ENCODE peak calls at places on chromosome 7, in six cellular contexts. One of them, this sample, is unnamed.

GRCh38 chr7:80772347-80773101 is 134.1 kb downstream of the CD36 start:
- DNase-seq in ovary: no peak
- DNase-seq in aorta: no peak
- DNase-seq in H9: no peak
- DNase-seq in suprapubic skin: no peak
- DNase-seq in cardiac muscle cell: peak
- DNase-seq in this sample: no peak

GRCh38 chr7:73899731-73900142 is 38.8 kb downstream of the TMEM270 start:
- DNase-seq in ovary: no peak
- DNase-seq in cardiac muscle cell: no peak
- DNase-seq in H9: no peak
- DNase-seq in aorta: peak
- DNase-seq in suprapubic skin: peak
- DNase-seq in this sample: no peak

GRCh38 chr7:95501261-95501816 is 15.6 kb downstream of the ASB4 start:
- DNase-seq in H9: no peak
- DNase-seq in cardiac muscle cell: no peak
- DNase-seq in aorta: no peak
- DNase-seq in ovary: no peak
- DNase-seq in suprapubic skin: no peak
- DNase-seq in this sample: peak

GRCh38 chr7:57403601-57404342 is 46.2 kb upstream of the ZNF716 start:
- DNase-seq in ovary: no peak
- DNase-seq in cardiac muscle cell: no peak
- DNase-seq in aorta: no peak
- DNase-seq in H9: no peak
- DNase-seq in suprapubic skin: no peak
- DNase-seq in this sample: no peak

GRCh38 chr7:99514050-99514449 is 9.6 kb downstream of the ZKSCAN5 start:
- DNase-seq in aorta: no peak
- DNase-seq in suprapubic skin: no peak
- DNase-seq in ovary: no peak
- DNase-seq in cardiac muscle cell: no peak
- DNase-seq in H9: no peak
- DNase-seq in this sample: no peak

GRCh38 chr7:81297317-81297716 is 378.5 kb upstream of the SEMA3C start:
- DNase-seq in aorta: no peak
- DNase-seq in H9: no peak
- DNase-seq in suprapubic skin: no peak
- DNase-seq in ovary: no peak
- DNase-seq in cardiac muscle cell: no peak
- DNase-seq in this sample: no peak

GRCh38 chr7:6650521-6651011 is 13.4 kb downstream of the ZNF316 start:
- DNase-seq in ovary: no peak
- DNase-seq in cardiac muscle cell: no peak
- DNase-seq in aorta: peak
- DNase-seq in H9: no peak
- DNase-seq in suprapubic skin: peak
- DNase-seq in this sample: no peak

GRCh38 chr7:27617651-27618381 is 44.9 kb downstream of the HIBADH start:
- DNase-seq in aorta: no peak
- DNase-seq in cardiac muscle cell: no peak
- DNase-seq in H9: no peak
- DNase-seq in suprapubic skin: no peak
- DNase-seq in ovary: no peak
- DNase-seq in this sample: no peak

GRCh38 chr7:102415685-102416225 is 17.6 kb upstream of the ORAI2 start:
- DNase-seq in H9: no peak
- DNase-seq in suprapubic skin: no peak
- DNase-seq in cardiac muscle cell: no peak
- DNase-seq in aorta: no peak
- DNase-seq in ovary: no peak
- DNase-seq in this sample: no peak

DNA sequence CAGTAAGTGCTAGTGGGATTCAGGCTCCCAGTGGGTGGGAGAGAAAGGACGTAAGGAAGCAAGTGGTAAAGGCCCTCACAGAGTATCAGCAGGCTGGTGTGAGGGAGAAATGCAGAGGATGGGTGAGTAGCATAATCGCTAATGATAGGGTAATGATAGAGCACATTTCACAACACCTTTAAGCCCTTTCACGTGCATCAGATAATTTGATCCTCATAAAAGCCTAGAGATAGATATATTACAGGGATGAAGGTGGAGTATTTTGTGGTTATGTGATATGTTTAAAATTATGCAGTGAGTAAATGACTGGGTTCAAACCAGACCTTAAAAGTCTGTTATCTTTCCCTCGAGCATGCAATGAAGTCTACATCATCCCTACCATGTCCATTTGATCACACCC is 10.3 kb downstream of the LEP start:
- DNase-seq in H9: no peak
- DNase-seq in ovary: no peak
- DNase-seq in aorta: no peak
- DNase-seq in cardiac muscle cell: no peak
- DNase-seq in suprapubic skin: no peak
- DNase-seq in this sample: no peak
- H3K27ac ChIP-seq in H9: no peak
- H3K27ac ChIP-seq in ovary: no peak
- H3K27ac ChIP-seq in aorta: no peak
- H3K27ac ChIP-seq in cardiac muscle cell: no peak
- H3K27ac ChIP-seq in suprapubic skin: no peak
- H3K27ac ChIP-seq in this sample: no peak

DNA sequence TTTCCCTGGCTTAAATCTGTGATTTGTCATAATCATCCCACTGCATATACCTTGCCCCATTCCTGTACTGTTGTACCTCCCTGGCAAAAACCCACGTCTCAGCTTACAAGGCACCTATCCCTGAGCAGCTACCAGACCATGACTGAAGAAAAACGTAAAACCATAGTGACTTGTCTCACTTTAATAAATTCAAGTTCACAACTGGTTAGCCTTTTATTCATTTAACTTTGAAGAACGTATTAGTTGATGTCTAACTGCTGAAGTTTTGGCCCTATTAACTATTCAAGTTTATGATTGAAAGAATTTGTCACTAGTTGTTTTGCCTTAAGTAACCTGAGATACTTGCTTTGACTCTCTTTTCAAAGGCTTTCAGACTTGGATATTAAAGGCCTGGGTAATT is 59.6 kb downstream of the GALNT11 start:
- DNase-seq in suprapubic skin: no peak
- DNase-seq in cardiac muscle cell: no peak
- DNase-seq in H9: no peak
- DNase-seq in ovary: no peak
- DNase-seq in aorta: no peak
- DNase-seq in this sample: no peak
- H3K27ac ChIP-seq in suprapubic skin: no peak
- H3K27ac ChIP-seq in cardiac muscle cell: no peak
- H3K27ac ChIP-seq in H9: no peak
- H3K27ac ChIP-seq in ovary: no peak
- H3K27ac ChIP-seq in aorta: no peak
- H3K27ac ChIP-seq in this sample: no peak

GRCh38 chr7:3301472-3301778 is 373 bp downstream of the SDK1 start:
- DNase-seq in H9: no peak
- DNase-seq in ovary: no peak
- DNase-seq in suprapubic skin: no peak
- DNase-seq in cardiac muscle cell: no peak
- DNase-seq in aorta: no peak
- DNase-seq in this sample: no peak

GRCh38 chr7:3300651-3301471 is at the start of gene SDK1:
- DNase-seq in aorta: peak
- DNase-seq in H9: peak
- DNase-seq in ovary: peak
- DNase-seq in suprapubic skin: peak
- DNase-seq in cardiac muscle cell: peak
- DNase-seq in this sample: peak

GRCh38 chr7:3300221-3300650 is 816 bp upstream of the SDK1 start:
- DNase-seq in cardiac muscle cell: peak
- DNase-seq in H9: peak
- DNase-seq in suprapubic skin: no peak
- DNase-seq in ovary: no peak
- DNase-seq in aorta: no peak
- DNase-seq in this sample: no peak

GRCh38 chr7:3302681-3303320 is 1.7 kb downstream of the SDK1 start:
- DNase-seq in aorta: no peak
- DNase-seq in cardiac muscle cell: no peak
- DNase-seq in H9: no peak
- DNase-seq in ovary: no peak
- DNase-seq in suprapubic skin: no peak
- DNase-seq in this sample: no peak

GRCh38 chr7:3301831-3302618 is 973 bp downstream of the SDK1 start:
- DNase-seq in aorta: no peak
- DNase-seq in cardiac muscle cell: peak
- DNase-seq in suprapubic skin: no peak
- DNase-seq in H9: peak
- DNase-seq in ovary: peak
- DNase-seq in this sample: no peak
- H3K27ac ChIP-seq in aorta: peak
- H3K27ac ChIP-seq in cardiac muscle cell: no peak
- H3K27ac ChIP-seq in suprapubic skin: peak
- H3K27ac ChIP-seq in H9: no peak
- H3K27ac ChIP-seq in ovary: peak
- H3K27ac ChIP-seq in this sample: no peak

GRCh38 chr7:111262293-111263116 is 171.6 kb downstream of the LRRN3 start:
- DNase-seq in ovary: no peak
- DNase-seq in aorta: no peak
- DNase-seq in suprapubic skin: no peak
- DNase-seq in cardiac muscle cell: no peak
- DNase-seq in H9: no peak
- DNase-seq in this sample: no peak

GRCh38 chr7:111265394-111265793 is 174.5 kb downstream of the LRRN3 start:
- DNase-seq in aorta: no peak
- DNase-seq in cardiac muscle cell: no peak
- DNase-seq in H9: no peak
- DNase-seq in ovary: no peak
- DNase-seq in suprapubic skin: no peak
- DNase-seq in this sample: no peak

GRCh38 chr7:111264111-111264868 is 173.4 kb downstream of the LRRN3 start:
- DNase-seq in H9: no peak
- DNase-seq in suprapubic skin: no peak
- DNase-seq in cardiac muscle cell: no peak
- DNase-seq in ovary: no peak
- DNase-seq in aorta: no peak
- DNase-seq in this sample: no peak

GRCh38 chr7:111266613-111267012 is 175.7 kb downstream of the LRRN3 start:
- DNase-seq in aorta: no peak
- DNase-seq in cardiac muscle cell: no peak
- DNase-seq in ovary: no peak
- DNase-seq in suprapubic skin: no peak
- DNase-seq in H9: no peak
- DNase-seq in this sample: no peak
- H3K27ac ChIP-seq in aorta: no peak
- H3K27ac ChIP-seq in cardiac muscle cell: no peak
- H3K27ac ChIP-seq in ovary: no peak
- H3K27ac ChIP-seq in suprapubic skin: no peak
- H3K27ac ChIP-seq in H9: no peak
- H3K27ac ChIP-seq in this sample: no peak

DNA sequence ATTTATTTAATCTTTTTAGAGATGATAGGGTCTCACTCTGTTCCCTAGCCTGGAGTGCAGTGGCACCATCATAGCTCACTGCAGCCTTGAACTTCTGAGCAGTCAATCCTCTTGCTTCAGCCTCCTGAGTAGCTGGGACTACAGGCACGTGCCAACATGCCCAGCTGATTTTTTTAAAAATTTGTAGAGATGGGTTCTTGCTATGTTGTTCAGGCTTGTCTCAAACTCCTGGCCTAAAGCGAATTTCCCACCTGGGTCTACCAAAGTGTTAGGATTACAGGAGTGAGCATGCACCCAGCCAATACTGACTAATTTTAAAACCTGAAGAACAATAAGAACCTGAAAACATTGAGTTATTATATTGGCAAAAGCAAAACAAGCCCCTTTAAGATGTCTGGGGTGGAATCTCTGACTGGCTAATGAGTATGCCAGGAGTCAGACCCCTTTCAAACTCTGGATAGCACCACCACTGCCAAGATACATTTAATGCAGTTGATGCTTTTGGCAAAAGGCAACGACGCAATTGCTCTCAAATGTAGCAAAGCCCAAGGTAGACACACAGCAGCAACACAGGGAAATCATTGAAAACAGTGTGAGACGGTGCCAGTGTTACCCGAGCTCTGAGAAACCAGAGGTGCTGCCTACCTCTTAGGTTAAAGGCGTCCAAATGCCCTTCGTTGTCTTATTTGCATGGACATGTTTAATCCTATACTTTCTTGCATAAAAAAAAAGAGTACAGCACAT is 40.7 kb upstream of the TOMM7 start:
- DNase-seq in suprapubic skin: no peak
- DNase-seq in cardiac muscle cell: no peak
- DNase-seq in aorta: no peak
- DNase-seq in H9: no peak
- DNase-seq in ovary: no peak
- DNase-seq in this sample: no peak
- H3K27ac ChIP-seq in suprapubic skin: no peak
- H3K27ac ChIP-seq in cardiac muscle cell: no peak
- H3K27ac ChIP-seq in aorta: no peak
- H3K27ac ChIP-seq in H9: peak
- H3K27ac ChIP-seq in ovary: no peak
- H3K27ac ChIP-seq in this sample: no peak

GRCh38 chr7:138194567-138194966 is 118.3 kb downstream of the AKR1D1 start:
- DNase-seq in suprapubic skin: no peak
- DNase-seq in aorta: no peak
- DNase-seq in ovary: no peak
- DNase-seq in cardiac muscle cell: no peak
- DNase-seq in H9: no peak
- DNase-seq in this sample: no peak

GRCh38 chr7:138195207-138195606 is 118.9 kb downstream of the AKR1D1 start:
- DNase-seq in aorta: no peak
- DNase-seq in ovary: no peak
- DNase-seq in suprapubic skin: no peak
- DNase-seq in cardiac muscle cell: no peak
- DNase-seq in H9: no peak
- DNase-seq in this sample: no peak

GRCh38 chr7:138197306-138197640 is 121.0 kb downstream of the AKR1D1 start:
- DNase-seq in ovary: no peak
- DNase-seq in suprapubic skin: no peak
- DNase-seq in aorta: no peak
- DNase-seq in cardiac muscle cell: no peak
- DNase-seq in H9: no peak
- DNase-seq in this sample: no peak
- H3K27ac ChIP-seq in ovary: no peak
- H3K27ac ChIP-seq in suprapubic skin: no peak
- H3K27ac ChIP-seq in aorta: no peak
- H3K27ac ChIP-seq in cardiac muscle cell: no peak
- H3K27ac ChIP-seq in H9: no peak
- H3K27ac ChIP-seq in this sample: no peak